ENCODE peak calls at places on chromosomes 2 and 18, in five cellular contexts. One of them, this sample, is unnamed.
A peak's percentile ranks its signal among the peaks of the same experiment; 100 is the strongest.

GRCh38 chr2:96788393-96789244 is 27.4 kb upstream of the CNNM3 start:
- DNase-seq in ovary: no peak
- DNase-seq in H7: peak; percentile 36
- DNase-seq in NB4: no peak
- DNase-seq in naive thymus-derived CD4-positive, alpha-beta T cell: no peak
- DNase-seq in this sample: no peak

GRCh38 chr2:144836635-144837350 is 316.9 kb upstream of the ZEB2 start:
- DNase-seq in NB4: no peak
- DNase-seq in H7: no peak
- DNase-seq in naive thymus-derived CD4-positive, alpha-beta T cell: no peak
- DNase-seq in ovary: no peak
- DNase-seq in this sample: no peak

GRCh38 chr2:232418466-232419244 is 12.0 kb downstream of the ALPG start:
- DNase-seq in ovary: no peak
- DNase-seq in naive thymus-derived CD4-positive, alpha-beta T cell: no peak
- DNase-seq in H7: peak; percentile 74
- DNase-seq in NB4: peak; percentile 88
- DNase-seq in this sample: no peak

GRCh38 chr2:236600892-236601291 is 31.3 kb downstream of the ACKR3 start:
- DNase-seq in ovary: no peak
- DNase-seq in naive thymus-derived CD4-positive, alpha-beta T cell: no peak
- DNase-seq in H7: no peak
- DNase-seq in NB4: no peak
- DNase-seq in this sample: no peak

GRCh38 chr2:9554841-9555337 is 741 bp downstream of the ADAM17 start:
- DNase-seq in H7: no peak
- DNase-seq in naive thymus-derived CD4-positive, alpha-beta T cell: peak; percentile 38
- DNase-seq in NB4: peak; percentile 82
- DNase-seq in ovary: no peak
- DNase-seq in this sample: peak; percentile 76

GRCh38 chr2:52264488-52264887 is 1232.6 kb upstream of the NRXN1 start:
- DNase-seq in ovary: no peak
- DNase-seq in NB4: no peak
- DNase-seq in naive thymus-derived CD4-positive, alpha-beta T cell: no peak
- DNase-seq in H7: no peak
- DNase-seq in this sample: no peak

GRCh38 chr2:172735646-172736418 is at the start of gene RAPGEF4:
- DNase-seq in ovary: no peak
- DNase-seq in naive thymus-derived CD4-positive, alpha-beta T cell: peak; percentile 6
- DNase-seq in NB4: peak; percentile 52
- DNase-seq in H7: peak; percentile 89
- DNase-seq in this sample: no peak

GRCh38 chr2:26555246-26556133 is 77.6 kb upstream of the OTOF start:
- DNase-seq in naive thymus-derived CD4-positive, alpha-beta T cell: no peak
- DNase-seq in NB4: peak; percentile 34
- DNase-seq in H7: peak; percentile 75
- DNase-seq in ovary: no peak
- DNase-seq in this sample: no peak

DNA sequence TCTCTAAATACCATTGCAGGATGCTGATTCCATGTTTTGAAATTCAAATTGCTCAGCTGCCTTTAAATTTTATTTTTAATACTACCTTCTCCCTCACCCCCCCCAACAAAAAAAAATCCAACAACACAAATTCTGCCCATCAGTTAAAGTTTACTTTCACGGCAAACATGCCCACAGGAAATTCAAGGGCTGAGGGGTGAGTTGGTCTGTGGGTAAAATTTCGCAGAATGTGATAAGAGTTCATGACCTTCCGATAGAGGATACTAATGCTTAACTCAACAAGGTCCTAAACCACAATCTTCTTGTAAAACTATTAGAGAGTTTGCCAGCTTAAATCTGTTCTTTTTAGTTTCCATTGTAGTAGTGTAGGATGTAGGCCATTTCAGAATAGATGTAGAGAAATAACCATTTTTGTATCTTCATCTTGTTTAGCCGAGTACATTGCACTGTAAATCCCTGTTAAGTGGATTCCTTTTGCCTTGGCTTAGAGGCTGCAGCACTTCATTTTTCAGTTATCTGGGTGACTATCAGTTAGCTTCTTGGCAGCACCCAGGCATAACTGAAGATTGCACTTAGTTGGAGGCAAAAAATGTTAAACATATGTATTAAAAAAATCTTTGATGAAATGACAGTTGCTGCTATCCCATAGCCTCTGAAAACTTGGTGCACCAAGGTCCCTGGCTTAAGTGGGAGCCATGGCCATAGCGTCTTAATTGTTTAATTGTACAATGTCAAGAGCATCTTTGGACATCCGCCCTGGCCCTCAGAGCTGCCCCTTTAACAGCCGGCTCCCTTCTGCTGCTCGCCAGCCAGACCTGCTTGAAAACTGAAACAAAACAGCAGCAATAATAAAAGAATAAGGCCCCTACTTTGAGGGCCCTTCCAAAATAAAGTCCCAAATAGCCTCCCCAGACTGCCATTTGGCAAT is 232.4 kb downstream of the HAUS1 start:
- DNase-seq in H7: no peak
- DNase-seq in ovary: no peak
- DNase-seq in naive thymus-derived CD4-positive, alpha-beta T cell: no peak
- DNase-seq in NB4: peak; percentile 28
- DNase-seq in this sample: no peak
- H3K4me3 ChIP-seq in H7: no peak overlapping the region
- H3K4me3 ChIP-seq in ovary: no peak overlapping the region
- H3K4me3 ChIP-seq in naive thymus-derived CD4-positive, alpha-beta T cell: no peak overlapping the region
- H3K4me3 ChIP-seq in NB4: peak overlapping the region; percentile 26
- H3K4me3 ChIP-seq in this sample: no peak overlapping the region

GRCh38 chr2:19022334-19022733 is 336.1 kb downstream of the OSR1 start:
- DNase-seq in H7: no peak
- DNase-seq in ovary: no peak
- DNase-seq in NB4: no peak
- DNase-seq in naive thymus-derived CD4-positive, alpha-beta T cell: no peak
- DNase-seq in this sample: no peak
- H3K4me3 ChIP-seq in H7: no peak overlapping the region
- H3K4me3 ChIP-seq in ovary: no peak overlapping the region
- H3K4me3 ChIP-seq in NB4: no peak overlapping the region
- H3K4me3 ChIP-seq in naive thymus-derived CD4-positive, alpha-beta T cell: no peak overlapping the region
- H3K4me3 ChIP-seq in this sample: no peak overlapping the region

GRCh38 chr2:160174322-160174721 is 25.8 kb downstream of the ITGB6 start:
- DNase-seq in ovary: no peak
- DNase-seq in H7: no peak
- DNase-seq in NB4: no peak
- DNase-seq in naive thymus-derived CD4-positive, alpha-beta T cell: no peak
- DNase-seq in this sample: no peak
- H3K4me3 ChIP-seq in ovary: no peak overlapping the region
- H3K4me3 ChIP-seq in H7: no peak overlapping the region
- H3K4me3 ChIP-seq in NB4: no peak overlapping the region
- H3K4me3 ChIP-seq in naive thymus-derived CD4-positive, alpha-beta T cell: no peak overlapping the region
- H3K4me3 ChIP-seq in this sample: no peak overlapping the region

GRCh38 chr2:37797081-37797480 is 125.6 kb upstream of the CDC42EP3 start:
- DNase-seq in naive thymus-derived CD4-positive, alpha-beta T cell: no peak
- DNase-seq in ovary: no peak
- DNase-seq in H7: no peak
- DNase-seq in NB4: no peak
- DNase-seq in this sample: no peak

GRCh38 chr2:37800176-37800835 is 124.8 kb upstream of the RMDN2 start:
- DNase-seq in ovary: no peak
- DNase-seq in naive thymus-derived CD4-positive, alpha-beta T cell: no peak
- DNase-seq in NB4: no peak
- DNase-seq in H7: no peak
- DNase-seq in this sample: no peak

GRCh38 chr2:37795938-37796337 is 124.5 kb upstream of the CDC42EP3 start:
- DNase-seq in NB4: no peak
- DNase-seq in naive thymus-derived CD4-positive, alpha-beta T cell: no peak
- DNase-seq in H7: no peak
- DNase-seq in ovary: no peak
- DNase-seq in this sample: no peak

GRCh38 chr2:37796481-37796880 is 125.0 kb upstream of the CDC42EP3 start:
- DNase-seq in ovary: no peak
- DNase-seq in H7: no peak
- DNase-seq in naive thymus-derived CD4-positive, alpha-beta T cell: no peak
- DNase-seq in NB4: no peak
- DNase-seq in this sample: no peak

GRCh38 chr2:37798315-37799005 is 126.6 kb upstream of the RMDN2 start:
- DNase-seq in H7: no peak
- DNase-seq in naive thymus-derived CD4-positive, alpha-beta T cell: no peak
- DNase-seq in NB4: peak; percentile 81
- DNase-seq in ovary: no peak
- DNase-seq in this sample: peak; percentile 23
- H3K4me3 ChIP-seq in H7: no peak overlapping the region
- H3K4me3 ChIP-seq in naive thymus-derived CD4-positive, alpha-beta T cell: no peak overlapping the region
- H3K4me3 ChIP-seq in NB4: no peak overlapping the region
- H3K4me3 ChIP-seq in ovary: no peak overlapping the region
- H3K4me3 ChIP-seq in this sample: no peak overlapping the region

GRCh38 chr18:56168049-56168781 is 470.2 kb downstream of the TXNL1 start:
- DNase-seq in NB4: no peak
- DNase-seq in ovary: peak; percentile 65
- DNase-seq in naive thymus-derived CD4-positive, alpha-beta T cell: no peak
- DNase-seq in H7: peak; percentile 28
- DNase-seq in this sample: no peak
- H3K4me3 ChIP-seq in NB4: no peak overlapping the region
- H3K4me3 ChIP-seq in ovary: no peak overlapping the region
- H3K4me3 ChIP-seq in naive thymus-derived CD4-positive, alpha-beta T cell: no peak overlapping the region
- H3K4me3 ChIP-seq in H7: no peak overlapping the region
- H3K4me3 ChIP-seq in this sample: no peak overlapping the region

GRCh38 chr2:137969876-137970275 is 5.6 kb downstream of the HNMT start:
- DNase-seq in naive thymus-derived CD4-positive, alpha-beta T cell: no peak
- DNase-seq in ovary: no peak
- DNase-seq in H7: no peak
- DNase-seq in NB4: no peak
- DNase-seq in this sample: no peak

GRCh38 chr2:137966043-137966442 is 1.8 kb downstream of the HNMT start:
- DNase-seq in H7: no peak
- DNase-seq in naive thymus-derived CD4-positive, alpha-beta T cell: no peak
- DNase-seq in NB4: no peak
- DNase-seq in ovary: no peak
- DNase-seq in this sample: no peak

GRCh38 chr2:137968477-137969417 is 4.5 kb downstream of the HNMT start:
- DNase-seq in ovary: no peak
- DNase-seq in H7: no peak
- DNase-seq in NB4: peak; percentile 38
- DNase-seq in naive thymus-derived CD4-positive, alpha-beta T cell: no peak
- DNase-seq in this sample: no peak

GRCh38 chr2:137967042-137967441 is 2.8 kb downstream of the HNMT start:
- DNase-seq in naive thymus-derived CD4-positive, alpha-beta T cell: no peak
- DNase-seq in NB4: no peak
- DNase-seq in ovary: no peak
- DNase-seq in H7: no peak
- DNase-seq in this sample: no peak

GRCh38 chr2:137969418-137969765 is 5.1 kb downstream of the HNMT start:
- DNase-seq in NB4: peak; percentile 25
- DNase-seq in ovary: no peak
- DNase-seq in naive thymus-derived CD4-positive, alpha-beta T cell: no peak
- DNase-seq in H7: no peak
- DNase-seq in this sample: no peak
- H3K4me3 ChIP-seq in NB4: no peak overlapping the region
- H3K4me3 ChIP-seq in ovary: no peak overlapping the region
- H3K4me3 ChIP-seq in naive thymus-derived CD4-positive, alpha-beta T cell: no peak overlapping the region
- H3K4me3 ChIP-seq in H7: no peak overlapping the region
- H3K4me3 ChIP-seq in this sample: no peak overlapping the region

GRCh38 chr2:48328972-48329723 is 200.8 kb upstream of the STON1 start:
- DNase-seq in ovary: no peak
- DNase-seq in NB4: peak; percentile 54
- DNase-seq in H7: no peak
- DNase-seq in naive thymus-derived CD4-positive, alpha-beta T cell: no peak
- DNase-seq in this sample: no peak

GRCh38 chr2:48339451-48339850 is 190.5 kb upstream of the STON1 start:
- DNase-seq in H7: no peak
- DNase-seq in naive thymus-derived CD4-positive, alpha-beta T cell: no peak
- DNase-seq in NB4: no peak
- DNase-seq in ovary: no peak
- DNase-seq in this sample: no peak

GRCh38 chr2:48337871-48338270 is 192.1 kb upstream of the STON1 start:
- DNase-seq in naive thymus-derived CD4-positive, alpha-beta T cell: no peak
- DNase-seq in NB4: no peak
- DNase-seq in H7: no peak
- DNase-seq in ovary: no peak
- DNase-seq in this sample: no peak

GRCh38 chr2:48332286-48332685 is 197.7 kb upstream of the STON1 start:
- DNase-seq in H7: no peak
- DNase-seq in ovary: no peak
- DNase-seq in NB4: peak; percentile 81
- DNase-seq in naive thymus-derived CD4-positive, alpha-beta T cell: no peak
- DNase-seq in this sample: peak; percentile 46

DNA sequence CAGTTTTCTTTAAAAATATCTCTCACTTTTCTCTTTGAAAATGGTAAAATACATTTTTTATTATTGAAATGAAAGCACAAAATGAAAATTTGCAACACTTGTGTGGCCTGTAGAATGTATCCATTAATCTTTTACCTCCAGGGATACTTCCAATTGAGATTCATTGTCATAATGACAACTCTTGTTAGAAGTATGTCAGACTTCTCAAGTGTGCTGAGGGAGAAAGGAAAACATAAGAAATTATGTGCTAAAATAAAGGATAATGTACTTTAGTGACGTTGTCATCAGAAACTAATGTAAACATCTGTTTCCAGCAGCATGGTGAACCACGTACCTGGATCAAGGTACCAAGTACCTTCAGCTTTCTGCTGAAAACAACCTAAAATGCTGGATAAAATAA is 195.8 kb upstream of the STON1 start:
- DNase-seq in NB4: no peak
- DNase-seq in ovary: no peak
- DNase-seq in naive thymus-derived CD4-positive, alpha-beta T cell: no peak
- DNase-seq in H7: no peak
- DNase-seq in this sample: no peak
- H3K4me3 ChIP-seq in NB4: no peak overlapping the region
- H3K4me3 ChIP-seq in ovary: no peak overlapping the region
- H3K4me3 ChIP-seq in naive thymus-derived CD4-positive, alpha-beta T cell: no peak overlapping the region
- H3K4me3 ChIP-seq in H7: no peak overlapping the region
- H3K4me3 ChIP-seq in this sample: no peak overlapping the region

GRCh38 chr2:197497301-197497700 is 2.3 kb downstream of the HSPD1 start:
- DNase-seq in H7: no peak
- DNase-seq in NB4: no peak
- DNase-seq in naive thymus-derived CD4-positive, alpha-beta T cell: no peak
- DNase-seq in ovary: no peak
- DNase-seq in this sample: no peak

GRCh38 chr2:197498627-197498936 is 1.1 kb downstream of the HSPD1 start:
- DNase-seq in ovary: no peak
- DNase-seq in NB4: no peak
- DNase-seq in H7: no peak
- DNase-seq in naive thymus-derived CD4-positive, alpha-beta T cell: no peak
- DNase-seq in this sample: no peak

GRCh38 chr2:197495433-197496134 is 4.1 kb downstream of the HSPD1 start:
- DNase-seq in NB4: no peak
- DNase-seq in ovary: no peak
- DNase-seq in naive thymus-derived CD4-positive, alpha-beta T cell: no peak
- DNase-seq in H7: no peak
- DNase-seq in this sample: no peak

GRCh38 chr2:197498937-197499593 is 575 bp downstream of the HSPD1 start:
- DNase-seq in H7: peak; percentile 71
- DNase-seq in NB4: peak; percentile 73
- DNase-seq in ovary: peak; percentile 71
- DNase-seq in naive thymus-derived CD4-positive, alpha-beta T cell: peak; percentile 32
- DNase-seq in this sample: peak; percentile 79

DNA sequence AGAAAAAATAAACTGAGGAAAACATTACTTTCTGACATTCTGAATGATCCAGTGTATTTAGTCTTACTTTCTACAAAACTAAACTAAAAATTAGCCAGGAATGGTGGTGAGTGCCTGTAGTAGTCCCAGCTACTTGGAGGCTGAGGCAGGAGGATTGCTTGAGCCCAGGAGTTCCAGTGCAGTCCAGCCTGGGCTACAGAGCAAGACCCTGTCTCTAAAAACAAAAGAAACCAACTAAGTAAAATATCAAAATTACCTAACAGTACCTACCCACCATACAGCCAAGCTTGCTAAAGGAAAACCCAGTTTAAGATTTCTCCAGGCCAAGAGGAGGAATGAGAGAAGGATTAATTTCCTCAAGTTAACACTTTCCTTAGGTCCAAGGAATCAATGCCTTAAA is 2.9 kb downstream of the HSPD1 start:
- DNase-seq in naive thymus-derived CD4-positive, alpha-beta T cell: no peak
- DNase-seq in H7: no peak
- DNase-seq in NB4: no peak
- DNase-seq in ovary: no peak
- DNase-seq in this sample: no peak
- H3K4me3 ChIP-seq in naive thymus-derived CD4-positive, alpha-beta T cell: no peak overlapping the region
- H3K4me3 ChIP-seq in H7: no peak overlapping the region
- H3K4me3 ChIP-seq in NB4: peak overlapping the region; percentile 76
- H3K4me3 ChIP-seq in ovary: no peak overlapping the region
- H3K4me3 ChIP-seq in this sample: peak overlapping the region; percentile 73

This sample was measured in GM12865.